ENCODE peak calls at places on chromosome 16, in four cellular contexts. I, G, S and H are unnamed samples.

GRCh38 chr16:26830716-26831115 is 236.0 kb upstream of the C16orf82 start:
- DNase-seq in G (no peak), S (no peak), I (no peak), H (no peak)

GRCh38 chr16:13507530-13507929 is 412.4 kb upstream of the ERCC4 start:
- DNase-seq in S (no peak), G (no peak), I (no peak), H (no peak)

GRCh38 chr16:9258423-9259051 is 167.1 kb downstream of the HAPSTR1 start:
- DNase-seq in I (no peak), S (peak), G (peak), H (peak)

GRCh38 chr16:13108126-13108525 is 206.7 kb downstream of the SHISA9 start:
- DNase-seq in S (no peak), I (no peak), G (no peak), H (no peak)

GRCh38 chr16:27982184-27982583 is 81.3 kb downstream of the GSG1L start:
- DNase-seq in G (peak), S (no peak), I (no peak), H (no peak)

GRCh38 chr16:81817789-81818304 is 38.8 kb downstream of the PLCG2 start:
- DNase-seq in I (no peak), G (no peak), S (peak), H (no peak)

GRCh38 chr16:14489460-14489859 is 140.6 kb downstream of the PARN start:
- DNase-seq in S (no peak), G (peak), I (no peak), H (peak)

GRCh38 chr16:80938035-80938927 is 68.4 kb downstream of the CMC2 start:
- DNase-seq in S (peak), G (peak), I (peak), H (no peak)

GRCh38 chr16:56463153-56463552 is 11.8 kb downstream of the OGFOD1 start:
- DNase-seq in S (no peak), G (no peak), I (no peak), H (no peak)
- TF ChIP-seq POLR2A in S (no peak), G (no peak), I (no peak), H (no peak)

DNA sequence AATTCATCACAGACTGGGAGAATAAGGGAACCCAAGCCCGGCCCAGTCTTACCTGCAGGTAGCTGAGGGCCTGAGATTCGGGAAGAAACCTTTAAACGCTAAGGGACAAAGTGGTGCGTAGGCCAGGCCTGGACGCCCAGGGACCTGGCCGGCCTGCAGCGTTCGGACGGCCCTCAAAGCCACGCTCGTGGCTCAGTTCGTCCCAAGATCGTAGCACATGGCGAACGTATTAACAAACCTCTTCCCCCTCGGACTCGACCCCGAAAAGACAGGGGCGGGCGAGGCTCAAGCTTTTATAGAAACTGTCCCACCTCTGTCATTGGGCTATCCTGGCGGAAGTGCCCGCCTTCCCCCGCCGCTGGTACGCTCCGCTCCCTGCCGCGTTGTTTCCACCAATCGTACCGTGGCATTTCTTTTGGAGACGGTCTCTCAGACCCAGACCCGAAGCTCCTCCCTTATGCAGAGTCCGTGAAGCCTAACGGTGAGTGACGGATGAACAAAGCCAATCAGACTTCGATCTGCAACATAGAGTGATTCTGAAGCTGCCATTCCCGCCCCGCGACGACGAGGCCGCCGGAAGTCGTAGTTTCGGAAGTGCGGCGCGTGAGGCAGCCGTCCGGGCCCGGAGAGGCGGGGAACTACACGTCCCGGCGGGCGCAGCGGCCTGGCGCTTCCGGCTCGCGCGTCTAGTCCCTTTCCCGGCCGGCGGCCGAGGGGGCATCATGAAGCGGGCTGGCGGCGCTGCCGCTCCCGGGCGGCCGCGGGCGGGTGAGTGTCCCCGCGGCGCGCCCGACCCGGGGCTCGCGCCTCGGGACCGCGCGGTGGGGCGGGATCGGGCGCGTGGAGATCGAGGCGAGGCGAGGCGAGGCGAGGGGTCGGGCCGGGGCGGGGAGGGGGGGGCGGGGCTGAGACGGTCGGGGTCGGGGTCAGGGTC is at the start of gene TRAF7:
- DNase-seq in I (peak), G (peak), S (peak), H (peak)
- TF ChIP-seq POLR2A in I (peak), G (peak), S (peak), H (peak)

GRCh38 chr16:53061701-53062159 is 6.9 kb downstream of the CHD9 start:
- DNase-seq in I (no peak), S (peak), G (no peak), H (no peak)
- TF ChIP-seq POLR2A in I (no peak), S (no peak), G (no peak), H (no peak)

GRCh38 chr16:30417447-30418349 is 10.3 kb downstream of the ZNF771 start:
- DNase-seq in I (peak), G (peak), S (peak), H (peak)
- TF ChIP-seq POLR2A in I (no peak), G (peak), S (peak), H (peak)

DNA sequence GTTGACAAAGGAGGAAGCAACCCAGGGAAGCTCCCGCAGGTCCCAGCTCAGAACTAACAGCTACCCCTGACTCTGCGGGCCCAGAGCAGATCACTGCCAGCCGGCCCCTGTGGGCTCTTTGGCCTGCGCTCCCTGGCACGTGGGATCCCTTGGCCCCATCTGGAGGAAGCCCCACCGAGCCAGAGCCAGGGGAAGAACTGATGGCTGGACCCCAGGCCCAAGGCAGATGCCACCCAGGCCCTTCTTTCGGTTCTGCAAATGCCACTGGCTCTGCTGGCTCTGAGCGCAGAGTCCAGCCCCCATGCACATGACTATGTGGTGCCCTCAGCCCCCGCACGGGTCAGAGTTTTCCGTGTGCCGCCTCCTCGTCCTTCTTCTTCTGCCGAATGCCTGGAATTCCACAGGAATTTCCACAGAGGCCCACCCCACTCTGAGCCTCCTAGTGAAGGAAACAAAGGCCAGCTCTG is 35.8 kb upstream of the SNN start:
- DNase-seq in S (peak), I (peak), G (no peak), H (no peak)
- TF ChIP-seq POLR2A in S (no peak), I (no peak), G (no peak), H (no peak)

GRCh38 chr16:1771864-1772361 is 570 bp upstream of the NME3 start:
- DNase-seq in I (no peak), G (no peak), S (peak), H (no peak)
- TF ChIP-seq POLR2A in I (no peak), G (no peak), S (no peak), H (no peak)

DNA sequence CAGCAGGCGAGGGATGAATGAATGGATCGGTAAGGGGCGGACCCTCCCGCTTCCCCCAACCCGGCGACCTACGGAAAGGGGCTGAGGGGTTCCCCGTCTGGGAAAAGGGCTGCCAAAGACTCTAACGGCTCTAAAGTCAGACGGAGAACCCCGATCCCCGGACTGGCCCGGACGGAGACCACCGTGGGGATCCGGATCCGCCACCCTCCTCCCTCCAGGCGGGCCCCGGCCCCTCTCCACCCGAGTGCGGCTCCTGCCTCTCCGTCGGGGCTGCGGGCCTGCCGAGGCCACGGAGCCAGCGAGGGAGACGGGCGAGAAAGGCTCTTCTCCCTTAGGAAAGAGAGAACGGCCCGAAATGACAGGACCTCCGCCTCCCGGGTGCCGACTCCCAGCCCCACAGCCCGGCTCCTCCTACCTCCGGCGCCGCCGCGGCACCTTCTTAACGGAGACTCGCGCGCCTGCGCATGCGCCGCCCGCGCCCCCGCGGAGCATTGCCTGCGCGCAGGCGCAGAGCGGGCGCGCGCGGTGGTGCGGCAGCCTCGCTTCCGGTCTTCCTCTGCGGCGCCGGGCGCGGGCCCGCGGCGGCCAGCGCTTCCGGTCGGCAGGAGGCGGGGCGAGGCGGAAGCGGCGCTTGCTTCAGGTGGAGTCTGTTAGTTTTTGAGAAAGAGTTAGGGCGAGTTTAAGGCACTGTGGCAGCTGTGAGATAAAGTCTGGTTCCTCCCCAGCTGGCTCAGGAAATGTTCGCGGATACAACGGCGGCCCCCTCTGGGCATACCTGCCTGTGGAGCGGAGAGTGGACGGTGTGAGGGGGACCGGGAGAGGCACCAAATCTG is at the start of gene SLX4:
- DNase-seq in S (peak), G (peak), I (peak), H (peak)
- TF ChIP-seq POLR2A in S (peak), G (peak), I (no peak), H (peak)